ENCODE peak calls at places on chromosomes 12 and 14, in eight cellular contexts. T is DMS153, E is EH, C is right cardiac atrium, K is brain microvascular endothelial cell, O is LoVo, U is type B pancreatic cell, S is tibial artery. D is an unnamed sample.
A peak's percentile ranks its signal among the peaks of the same experiment; 100 is the strongest.

GRCh38 chr14:53924754-53925153 is 31.9 kb downstream of the BMP4 start:
- DNase-seq in T (no peak), E (peak; percentile 95), C (no peak), K (peak; percentile 75), O (peak; percentile 77), U (no peak), S (no peak), D (no peak)

GRCh38 chr14:20751963-20752562 is 6.4 kb downstream of the EDDM3A start:
- DNase-seq in T (no peak), E (peak; percentile 0), C (no peak), K (no peak), O (peak; percentile 22), U (no peak), S (no peak), D (no peak)

GRCh38 chr14:105882626-105883025 is 356.2 kb downstream of the TMEM121 start:
- DNase-seq in T (no peak), E (no peak), C (no peak), K (no peak), O (no peak), U (peak; percentile 50), S (peak; percentile 10), D (no peak)

GRCh38 chr12:75452675-75453330 is 27.8 kb upstream of the GLIPR1 start:
- DNase-seq in T (no peak), E (peak; percentile 55), C (no peak), K (peak; percentile 63), O (no peak), U (no peak), S (no peak), D (no peak)

GRCh38 chr12:1595690-1596347 is 1.4 kb upstream of the FBXL14 start:
- DNase-seq in T (no peak), E (peak; percentile 81), C (no peak), K (peak; percentile 45), O (peak; percentile 63), U (no peak), S (no peak), D (no peak)

GRCh38 chr12:83843531-83843930 is 1069.1 kb downstream of the SLC6A15 start:
- DNase-seq in T (no peak), E (peak; percentile 52), C (no peak), K (peak; percentile 54), O (no peak), U (no peak), S (no peak), D (no peak)

GRCh38 chr12:57477710-57478681 is 1.7 kb downstream of the ARHGAP9 start:
- DNase-seq in T (no peak), E (peak; percentile 44), C (no peak), K (no peak), O (no peak), U (no peak), S (no peak), D (no peak)

GRCh38 chr12:28121433-28121832 is 68.8 kb upstream of the CCDC91 start:
- DNase-seq in T (no peak), E (no peak), C (no peak), K (no peak), O (no peak), U (no peak), S (no peak), D (no peak)

GRCh38 chr12:105385141-105385540 is 54.6 kb downstream of the C12orf75 start:
- DNase-seq in T (no peak), E (peak; percentile 74), C (no peak), K (no peak), O (no peak), U (no peak), S (no peak), D (no peak)

GRCh38 chr12:96271469-96272199 is 77.5 kb downstream of the ELK3 start:
- DNase-seq in T (no peak), E (no peak), C (no peak), K (no peak), O (no peak), U (no peak), S (no peak), D (no peak)

GRCh38 chr12:54421873-54422250 is 2.8 kb upstream of the ITGA5 start:
- DNase-seq in T (no peak), E (no peak), C (no peak), K (no peak), O (no peak), U (no peak), S (no peak), D (no peak)

D was measured in Right ventricle myocardium superior.